ENCODE peak calls at places on chromosomes 13 and 19, in eight cellular contexts. B is stimulated activated CD4-positive, alpha-beta T cell treated with anti-CD3 and anti-CD28 coated beads, Interleukin-1b, Interleukin-23, amount 100 ng/mL, for 4 hours; C is right lobe of liver; J is iris pigment epithelial cell; N is stimulated activated CD8-positive, alpha-beta memory T cell treated with anti-CD3 and anti-CD28 coated beads, Interleukin-12 subunit alpha, Interleukin-12 subunit beta, amount 100 ng/mL, for 1 hour; D is caudate nucleus; Y is fibroblast of lung; X is neural crest cell. U is an unnamed sample.
A peak's percentile ranks its signal among the peaks of the same experiment; 100 is the strongest.

GRCh38 chr13:92661406-92661805 is 565.2 kb upstream of the GPC6 start:
- DNase-seq in B (no peak), C (no peak), Y (no peak), X (no peak), N (no peak), J (no peak), D (no peak), U (no peak)

GRCh38 chr13:30042891-30043630 is 192.6 kb upstream of the UBL3 start:
- DNase-seq in B (no peak), N (no peak), J (no peak), C (no peak), X (no peak), Y (no peak), D (no peak), U (no peak)

GRCh38 chr19:30062331-30063183 is 120.5 kb downstream of the URI1 start:
- DNase-seq in J (no peak), C (no peak), D (no peak), Y (no peak), N (no peak), B (no peak), X (no peak), U (no peak)

GRCh38 chr19:49362048-49362925 is at the start of gene TEAD2:
- DNase-seq in J (peak; percentile 34), Y (peak; percentile 63), D (no peak), N (no peak), B (no peak), C (peak; percentile 72), X (peak; percentile 61), U (peak; percentile 78)

GRCh38 chr13:23673354-23673753 is 103.1 kb downstream of the TNFRSF19 start:
- DNase-seq in B (no peak), C (no peak), D (no peak), J (peak; percentile 96), N (no peak), X (no peak), Y (peak; percentile 99), U (no peak)

GRCh38 chr13:71870036-71870435 is 3.0 kb upstream of the DACH1 start:
- DNase-seq in Y (no peak), C (no peak), D (no peak), B (no peak), X (no peak), J (no peak), N (no peak), U (no peak)

GRCh38 chr13:42333613-42334328 is 61.8 kb downstream of the AKAP11 start:
- DNase-seq in C (no peak), Y (peak; percentile 13), J (peak; percentile 64), X (no peak), N (no peak), B (no peak), D (no peak), U (no peak)

GRCh38 chr19:16873603-16874002 is 15.2 kb upstream of the F2RL3 start:
- DNase-seq in B (no peak), Y (no peak), C (no peak), N (no peak), D (no peak), J (no peak), X (no peak), U (no peak)

GRCh38 chr13:40271931-40272775 is 394.3 kb downstream of the FOXO1 start:
- DNase-seq in Y (peak; percentile 93), N (peak; percentile 24), D (peak; percentile 24), B (peak; percentile 45), J (peak; percentile 84), X (no peak), C (no peak), U (no peak)

GRCh38 chr19:7701654-7702457 is at the start of gene FCER2:
- DNase-seq in D (no peak), N (no peak), X (no peak), B (no peak), C (no peak), J (no peak), Y (no peak), U (no peak)

GRCh38 chr13:80469841-80470378 is 129.0 kb upstream of the SPRY2 start:
- DNase-seq in D (no peak), Y (peak; percentile 82), C (no peak), N (no peak), J (peak; percentile 95), X (no peak), B (no peak), U (no peak)

GRCh38 chr13:93624371-93624777 is 397.8 kb downstream of the GPC6 start:
- DNase-seq in D (no peak), X (no peak), N (no peak), C (no peak), Y (peak; percentile 77), J (peak; percentile 3), B (no peak), U (no peak)